ENCODE peak calls at places on chromosomes 3 and 15, in five cellular contexts. One of them, this sample, is unnamed.

GRCh38 chr3:27228805-27229204 is 140.4 kb downstream of the NEK10 start:
- DNase-seq in H54: no peak
- DNase-seq in activated T-helper 9 cell treated with anti-CD3 and anti-CD28 coated beads, Interleukin-2, amount 50 U/mL, for 16 hours: no peak
- DNase-seq in cerebellum: no peak
- DNase-seq in HCEC 1CT: no peak
- DNase-seq in this sample: no peak

GRCh38 chr3:23320586-23321570 is 117.8 kb downstream of the UBE2E2 start:
- DNase-seq in H54: no peak
- DNase-seq in activated T-helper 9 cell treated with anti-CD3 and anti-CD28 coated beads, Interleukin-2, amount 50 U/mL, for 16 hours: no peak
- DNase-seq in cerebellum: no peak
- DNase-seq in HCEC 1CT: no peak
- DNase-seq in this sample: no peak

GRCh38 chr3:99781761-99782160 is 35.9 kb upstream of the CMSS1 start:
- DNase-seq in H54: no peak
- DNase-seq in activated T-helper 9 cell treated with anti-CD3 and anti-CD28 coated beads, Interleukin-2, amount 50 U/mL, for 16 hours: no peak
- DNase-seq in cerebellum: no peak
- DNase-seq in HCEC 1CT: peak
- DNase-seq in this sample: no peak

GRCh38 chr15:100686021-100686724 is 83.8 kb downstream of the ASB7 start:
- DNase-seq in H54: no peak
- DNase-seq in activated T-helper 9 cell treated with anti-CD3 and anti-CD28 coated beads, Interleukin-2, amount 50 U/mL, for 16 hours: no peak
- DNase-seq in cerebellum: no peak
- DNase-seq in HCEC 1CT: no peak
- DNase-seq in this sample: no peak

GRCh38 chr3:50008931-50009330 is 69.0 kb downstream of the RBM6 start:
- DNase-seq in H54: peak
- DNase-seq in activated T-helper 9 cell treated with anti-CD3 and anti-CD28 coated beads, Interleukin-2, amount 50 U/mL, for 16 hours: no peak
- DNase-seq in cerebellum: no peak
- DNase-seq in HCEC 1CT: peak
- DNase-seq in this sample: no peak

GRCh38 chr3:105351821-105352220 is 14.9 kb upstream of the ALCAM start:
- DNase-seq in H54: no peak
- DNase-seq in activated T-helper 9 cell treated with anti-CD3 and anti-CD28 coated beads, Interleukin-2, amount 50 U/mL, for 16 hours: no peak
- DNase-seq in cerebellum: no peak
- DNase-seq in HCEC 1CT: peak
- DNase-seq in this sample: peak

GRCh38 chr3:115624029-115624645 is 827 bp downstream of the GAP43 start:
- DNase-seq in H54: no peak
- DNase-seq in activated T-helper 9 cell treated with anti-CD3 and anti-CD28 coated beads, Interleukin-2, amount 50 U/mL, for 16 hours: no peak
- DNase-seq in cerebellum: peak
- DNase-seq in HCEC 1CT: no peak
- DNase-seq in this sample: no peak

GRCh38 chr3:106820726-106821362 is 556.4 kb upstream of the CCDC54 start:
- DNase-seq in H54: no peak
- DNase-seq in activated T-helper 9 cell treated with anti-CD3 and anti-CD28 coated beads, Interleukin-2, amount 50 U/mL, for 16 hours: no peak
- DNase-seq in cerebellum: no peak
- DNase-seq in HCEC 1CT: no peak
- DNase-seq in this sample: no peak

GRCh38 chr3:54873059-54873695 is 54.7 kb downstream of the LRTM1 start:
- DNase-seq in H54: no peak
- DNase-seq in activated T-helper 9 cell treated with anti-CD3 and anti-CD28 coated beads, Interleukin-2, amount 50 U/mL, for 16 hours: no peak
- DNase-seq in cerebellum: no peak
- DNase-seq in HCEC 1CT: no peak
- DNase-seq in this sample: no peak

GRCh38 chr3:61277411-61277810 is 26.2 kb upstream of the FHIT start:
- DNase-seq in H54: no peak
- DNase-seq in activated T-helper 9 cell treated with anti-CD3 and anti-CD28 coated beads, Interleukin-2, amount 50 U/mL, for 16 hours: no peak
- DNase-seq in cerebellum: no peak
- DNase-seq in HCEC 1CT: no peak
- DNase-seq in this sample: no peak

GRCh38 chr3:113260980-113261920 is 49.9 kb downstream of the BOC start:
- DNase-seq in H54: no peak
- DNase-seq in activated T-helper 9 cell treated with anti-CD3 and anti-CD28 coated beads, Interleukin-2, amount 50 U/mL, for 16 hours: no peak
- DNase-seq in cerebellum: no peak
- DNase-seq in HCEC 1CT: no peak
- DNase-seq in this sample: no peak

GRCh38 chr15:59457103-59457502 is 19.1 kb downstream of the FAM81A start:
- DNase-seq in H54: no peak
- DNase-seq in activated T-helper 9 cell treated with anti-CD3 and anti-CD28 coated beads, Interleukin-2, amount 50 U/mL, for 16 hours: no peak
- DNase-seq in cerebellum: no peak
- DNase-seq in HCEC 1CT: no peak
- DNase-seq in this sample: peak

GRCh38 chr15:83107841-83108181 is 366 bp downstream of the TM6SF1 start:
- DNase-seq in H54: no peak
- DNase-seq in activated T-helper 9 cell treated with anti-CD3 and anti-CD28 coated beads, Interleukin-2, amount 50 U/mL, for 16 hours: no peak
- DNase-seq in cerebellum: no peak
- DNase-seq in HCEC 1CT: no peak
- DNase-seq in this sample: no peak

GRCh38 chr3:153958635-153959320 is 162.4 kb upstream of the ARHGEF26 start:
- DNase-seq in H54: no peak
- DNase-seq in activated T-helper 9 cell treated with anti-CD3 and anti-CD28 coated beads, Interleukin-2, amount 50 U/mL, for 16 hours: no peak
- DNase-seq in cerebellum: no peak
- DNase-seq in HCEC 1CT: no peak
- DNase-seq in this sample: no peak

GRCh38 chr15:65952425-65953053 is 83.2 kb downstream of the RAB11A start:
- DNase-seq in H54: peak
- DNase-seq in activated T-helper 9 cell treated with anti-CD3 and anti-CD28 coated beads, Interleukin-2, amount 50 U/mL, for 16 hours: no peak
- DNase-seq in cerebellum: no peak
- DNase-seq in HCEC 1CT: peak
- DNase-seq in this sample: no peak

GRCh38 chr3:77466562-77466961 is 426.7 kb downstream of the ROBO2 start:
- DNase-seq in H54: no peak
- DNase-seq in activated T-helper 9 cell treated with anti-CD3 and anti-CD28 coated beads, Interleukin-2, amount 50 U/mL, for 16 hours: no peak
- DNase-seq in cerebellum: no peak
- DNase-seq in HCEC 1CT: no peak
- DNase-seq in this sample: no peak

GRCh38 chr3:174863488-174863887 is 4.4 kb downstream of the NAALADL2 start:
- DNase-seq in H54: no peak
- DNase-seq in activated T-helper 9 cell treated with anti-CD3 and anti-CD28 coated beads, Interleukin-2, amount 50 U/mL, for 16 hours: no peak
- DNase-seq in cerebellum: no peak
- DNase-seq in HCEC 1CT: no peak
- DNase-seq in this sample: peak

GRCh38 chr15:83283813-83284562 is 476 bp downstream of the BNC1 start:
- DNase-seq in H54: no peak
- DNase-seq in activated T-helper 9 cell treated with anti-CD3 and anti-CD28 coated beads, Interleukin-2, amount 50 U/mL, for 16 hours: no peak
- DNase-seq in cerebellum: no peak
- DNase-seq in HCEC 1CT: peak
- DNase-seq in this sample: no peak

GRCh38 chr3:73783811-73784210 is 159.1 kb upstream of the PDZRN3 start:
- DNase-seq in H54: no peak
- DNase-seq in activated T-helper 9 cell treated with anti-CD3 and anti-CD28 coated beads, Interleukin-2, amount 50 U/mL, for 16 hours: no peak
- DNase-seq in cerebellum: no peak
- DNase-seq in HCEC 1CT: no peak
- DNase-seq in this sample: no peak

GRCh38 chr3:65888980-65889706 is 149.6 kb downstream of the MAGI1 start:
- DNase-seq in H54: peak
- DNase-seq in activated T-helper 9 cell treated with anti-CD3 and anti-CD28 coated beads, Interleukin-2, amount 50 U/mL, for 16 hours: no peak
- DNase-seq in cerebellum: no peak
- DNase-seq in HCEC 1CT: peak
- DNase-seq in this sample: peak

GRCh38 chr3:23747841-23748240 is 57.9 kb upstream of the UBE2E1 start:
- DNase-seq in H54: no peak
- DNase-seq in activated T-helper 9 cell treated with anti-CD3 and anti-CD28 coated beads, Interleukin-2, amount 50 U/mL, for 16 hours: no peak
- DNase-seq in cerebellum: no peak
- DNase-seq in HCEC 1CT: no peak
- DNase-seq in this sample: no peak

GRCh38 chr3:108333951-108334350 is 37.6 kb downstream of the HHLA2 start:
- DNase-seq in H54: no peak
- DNase-seq in activated T-helper 9 cell treated with anti-CD3 and anti-CD28 coated beads, Interleukin-2, amount 50 U/mL, for 16 hours: no peak
- DNase-seq in cerebellum: no peak
- DNase-seq in HCEC 1CT: no peak
- DNase-seq in this sample: no peak

GRCh38 chr3:52005571-52005986 is 9.9 kb upstream of the RPL29 start:
- DNase-seq in H54: no peak
- DNase-seq in activated T-helper 9 cell treated with anti-CD3 and anti-CD28 coated beads, Interleukin-2, amount 50 U/mL, for 16 hours: no peak
- DNase-seq in cerebellum: no peak
- DNase-seq in HCEC 1CT: peak
- DNase-seq in this sample: no peak

GRCh38 chr3:16311960-16312451 is 47.0 kb downstream of the OXNAD1 start:
- DNase-seq in H54: no peak
- DNase-seq in activated T-helper 9 cell treated with anti-CD3 and anti-CD28 coated beads, Interleukin-2, amount 50 U/mL, for 16 hours: no peak
- DNase-seq in cerebellum: no peak
- DNase-seq in HCEC 1CT: no peak
- DNase-seq in this sample: no peak

GRCh38 chr15:59994855-59995557 is 9.1 kb upstream of the FOXB1 start:
- DNase-seq in H54: no peak
- DNase-seq in activated T-helper 9 cell treated with anti-CD3 and anti-CD28 coated beads, Interleukin-2, amount 50 U/mL, for 16 hours: no peak
- DNase-seq in cerebellum: no peak
- DNase-seq in HCEC 1CT: no peak
- DNase-seq in this sample: no peak

GRCh38 chr3:186945255-186945823 is 15.0 kb downstream of the ST6GAL1 start:
- DNase-seq in H54: no peak
- DNase-seq in activated T-helper 9 cell treated with anti-CD3 and anti-CD28 coated beads, Interleukin-2, amount 50 U/mL, for 16 hours: no peak
- DNase-seq in cerebellum: no peak
- DNase-seq in HCEC 1CT: no peak
- DNase-seq in this sample: no peak

GRCh38 chr3:120472121-120472844 is 21.5 kb upstream of the FSTL1 start:
- DNase-seq in H54: no peak
- DNase-seq in activated T-helper 9 cell treated with anti-CD3 and anti-CD28 coated beads, Interleukin-2, amount 50 U/mL, for 16 hours: no peak
- DNase-seq in cerebellum: no peak
- DNase-seq in HCEC 1CT: no peak
- DNase-seq in this sample: no peak

This sample was measured in PC-9.